ENCODE peak calls at places on chromosomes 16 and 17, in seven cellular contexts. F is activated T-cell treated with anti-CD3 and anti-CD28 coated beads for 1 hour; D is activated T-helper 9 cell treated with anti-CD3 and anti-CD28 coated beads, Interleukin-2, amount 50 U/mL, for 16 hours; B is Calu3; S is sciatic nerve; P is NCI-H526; Z is aorta. G is an unnamed sample.
A peak's percentile ranks its signal among the peaks of the same experiment; 100 is the strongest.

GRCh38 chr16:86740817-86741799 is 162.8 kb downstream of the FOXL1 start:
- DNase-seq in B (peak; percentile 44), P (no peak), F (no peak), Z (peak; percentile 90), S (no peak), D (no peak), G (no peak)

GRCh38 chr16:87303431-87303930 is 13.7 kb downstream of the C16orf95 start:
- DNase-seq in Z (no peak), B (no peak), D (no peak), P (no peak), F (no peak), S (no peak), G (no peak)

GRCh38 chr16:27408602-27409031 is 6.6 kb downstream of the IL21R start:
- DNase-seq in S (no peak), F (no peak), Z (no peak), B (no peak), D (no peak), P (no peak), G (no peak)

GRCh38 chr16:29811896-29812665 is at the start of gene PRRT2:
- DNase-seq in Z (peak; percentile 89), S (peak; percentile 89), P (peak; percentile 83), B (peak; percentile 47), D (peak; percentile 40), F (no peak), G (no peak)

GRCh38 chr17:28963212-28963611 is 11.9 kb upstream of the PHF12 start:
- DNase-seq in Z (peak; percentile 20), D (no peak), B (no peak), P (no peak), S (no peak), F (no peak), G (no peak)

GRCh38 chr16:30149250-30149885 is 26.3 kb upstream of the MAPK3 start:
- DNase-seq in P (no peak), Z (no peak), D (no peak), B (no peak), F (no peak), S (no peak), G (no peak)

GRCh38 chr17:2814499-2815341 is 18.5 kb downstream of the RAP1GAP2 start:
- DNase-seq in P (no peak), F (peak; percentile 82), B (no peak), Z (no peak), D (peak; percentile 85), S (no peak), G (no peak)

GRCh38 chr16:53053967-53054669 is 673 bp upstream of the CHD9 start:
- DNase-seq in B (peak; percentile 40), D (no peak), Z (no peak), F (peak; percentile 0), P (no peak), S (peak; percentile 73), G (no peak)

GRCh38 chr16:66508914-66509496 is 40.9 kb downstream of the TK2 start:
- DNase-seq in P (no peak), S (peak; percentile 53), Z (peak; percentile 37), D (no peak), B (no peak), F (no peak), G (no peak)

GRCh38 chr17:34720760-34721159 is 141.4 kb downstream of the TMEM132E start:
- DNase-seq in F (no peak), B (peak; percentile 83), S (no peak), D (no peak), Z (no peak), P (no peak), G (no peak)

GRCh38 chr16:58265480-58266052 is 29.3 kb downstream of the PRSS54 start:
- DNase-seq in Z (no peak), B (no peak), D (no peak), S (no peak), F (no peak), P (no peak), G (no peak)

GRCh38 chr17:5699789-5700188 is 115.5 kb upstream of the NLRP1 start:
- DNase-seq in S (no peak), P (no peak), Z (no peak), D (no peak), B (no peak), F (no peak), G (no peak)

GRCh38 chr16:75250809-75251279 is 580 bp downstream of the BCAR1 start:
- DNase-seq in D (no peak), B (peak; percentile 89), Z (no peak), S (no peak), P (no peak), F (no peak), G (peak; percentile 33)

GRCh38 chr17:30299000-30299399 is 7.3 kb upstream of the BLMH start:
- DNase-seq in S (no peak), P (no peak), B (no peak), Z (no peak), F (no peak), D (no peak), G (no peak)

GRCh38 chr17:3318336-3318735 is 20.2 kb upstream of the OR3A1 start:
- DNase-seq in D (no peak), B (peak; percentile 25), Z (no peak), S (no peak), P (no peak), F (no peak), G (no peak)

GRCh38 chr16:53235851-53236250 is 181.1 kb downstream of the CHD9 start:
- DNase-seq in B (no peak), Z (no peak), P (no peak), F (no peak), S (no peak), D (no peak), G (no peak)

GRCh38 chr17:29393451-29393850 is 3.3 kb downstream of the TAOK1 start:
- DNase-seq in P (no peak), S (no peak), D (no peak), F (no peak), Z (no peak), B (no peak), G (no peak)

GRCh38 chr17:41665566-41666335 is 22.9 kb upstream of the EIF1 start:
- DNase-seq in Z (peak; percentile 95), P (peak; percentile 60), F (peak; percentile 85), B (peak; percentile 99), D (peak; percentile 83), S (peak; percentile 93), G (peak; percentile 82)

GRCh38 chr17:48071654-48072053 is 23.5 kb downstream of the NFE2L1 start:
- DNase-seq in D (no peak), F (no peak), B (no peak), P (no peak), Z (no peak), S (no peak), G (no peak)

GRCh38 chr17:7403043-7403901 is 625 bp downstream of the TMEM256 start:
- DNase-seq in Z (peak; percentile 88), B (no peak), F (no peak), S (peak; percentile 84), P (peak; percentile 45), D (no peak), G (no peak)

GRCh38 chr17:45147581-45148182 is 593 bp upstream of the HEXIM1 start:
- DNase-seq in F (peak; percentile 58), D (peak; percentile 66), B (peak; percentile 81), S (peak; percentile 90), P (peak; percentile 97), Z (peak; percentile 93), G (peak; percentile 77)

GRCh38 chr17:48556534-48557401 is 11.9 kb upstream of the HOXB2 start:
- DNase-seq in P (no peak), Z (no peak), B (no peak), F (no peak), D (no peak), S (no peak), G (no peak)

GRCh38 chr17:4856937-4857314 is 23.8 kb downstream of the MINK1 start:
- DNase-seq in D (no peak), S (no peak), Z (no peak), P (no peak), F (no peak), B (no peak), G (no peak)

GRCh38 chr17:55462711-55463110 is 41.1 kb upstream of the MMD start:
- DNase-seq in S (no peak), D (no peak), B (no peak), F (no peak), P (no peak), Z (no peak), G (no peak)

GRCh38 chr17:49497147-49498036 is 2.3 kb downstream of the NGFR start:
- DNase-seq in Z (peak; percentile 92), B (peak; percentile 34), F (no peak), P (no peak), D (no peak), S (peak; percentile 78), G (no peak)

GRCh38 chr16:54986404-54986803 is 55.7 kb downstream of the IRX5 start:
- DNase-seq in B (no peak), F (no peak), P (no peak), D (no peak), S (no peak), Z (no peak), G (no peak)

GRCh38 chr17:48296453-48296852 is 133.6 kb downstream of the SKAP1 start:
- DNase-seq in Z (no peak), S (no peak), F (no peak), B (no peak), D (no peak), P (no peak), G (no peak)

GRCh38 chr17:6623941-6624340 is 16.6 kb downstream of the KIAA0753 start:
- DNase-seq in P (no peak), B (no peak), D (no peak), F (no peak), S (no peak), Z (no peak), G (no peak)

GRCh38 chr17:51508048-51508447 is 247.7 kb downstream of the UTP18 start:
- DNase-seq in P (no peak), F (no peak), Z (no peak), S (no peak), D (no peak), B (no peak), G (no peak)

GRCh38 chr17:63399856-63400255 is 46.2 kb downstream of the CYB561 start:
- DNase-seq in Z (peak; percentile 49), P (no peak), B (no peak), F (no peak), S (no peak), D (no peak), G (no peak)

GRCh38 chr16:77805403-77805802 is 17.0 kb downstream of the VAT1L start:
- DNase-seq in B (no peak), P (no peak), S (no peak), F (no peak), D (no peak), Z (no peak), G (no peak)